ENCODE peak calls at places on chromosomes 11 and 22, in seven cellular contexts. Q is stimulated activated CD8-positive, alpha-beta memory T cell treated with anti-CD3 and anti-CD28 coated beads, Interleukin-15, amount 100 ng/mL, for 4 hours; R is erythroblast; L is mesendoderm; E is stomach; O is coronary artery; V is GM12864. J is an unnamed sample.

GRCh38 chr22:39207141-39208012 is 37.4 kb downstream of the PDGFB start:
- DNase-seq in L (no peak), E (peak), O (peak), R (no peak), Q (no peak), V (no peak), J (no peak)

GRCh38 chr22:21849489-21849888 is 18.0 kb downstream of the MAPK1 start:
- DNase-seq in Q (no peak), L (no peak), E (no peak), R (no peak), V (no peak), O (no peak), J (no peak)

GRCh38 chr22:49396817-49397216 is 430.9 kb downstream of the BRD1 start:
- DNase-seq in V (no peak), Q (no peak), R (no peak), L (peak), E (no peak), O (no peak), J (no peak)

GRCh38 chr11:9803685-9804413 is 140.0 kb downstream of the SWAP70 start:
- DNase-seq in L (peak), Q (no peak), E (no peak), O (no peak), V (no peak), R (no peak), J (no peak)

GRCh38 chr11:118108513-118108912 is 21.8 kb upstream of the SMIM35 start:
- DNase-seq in V (no peak), O (no peak), L (peak), Q (no peak), E (no peak), R (no peak), J (peak)

GRCh38 chr22:34950480-34950879 is 115.5 kb upstream of the ISX start:
- DNase-seq in O (no peak), V (no peak), L (peak), R (no peak), Q (no peak), E (no peak), J (peak)

GRCh38 chr11:68651208-68651984 is 32.9 kb upstream of the GAL start:
- DNase-seq in V (no peak), Q (no peak), R (no peak), E (no peak), L (peak), O (peak), J (peak)

GRCh38 chr22:39290248-39290720 is 29.1 kb downstream of the RPL3 start:
- DNase-seq in V (no peak), O (no peak), L (no peak), R (no peak), E (no peak), Q (no peak), J (no peak)

GRCh38 chr22:47375621-47376321 is 613.3 kb downstream of the TBC1D22A start:
- DNase-seq in E (no peak), O (no peak), R (no peak), L (no peak), V (no peak), Q (no peak), J (no peak)

GRCh38 chr22:46052801-46053562 is 76.0 kb upstream of the WNT7B start:
- DNase-seq in R (no peak), Q (no peak), E (peak), V (no peak), L (no peak), O (peak), J (peak)

GRCh38 chr11:69540118-69541000 is 58.9 kb downstream of the LINC01488 start:
- DNase-seq in Q (no peak), L (peak), E (no peak), R (no peak), O (peak), V (no peak), J (peak)

GRCh38 chr11:134267466-134267865 is 8.7 kb upstream of the GLB1L3 start:
- DNase-seq in R (no peak), V (no peak), L (no peak), E (no peak), O (no peak), Q (no peak), J (no peak)

GRCh38 chr11:61587541-61587941 is 6.7 kb upstream of the SYT7 start:
- DNase-seq in R (no peak), V (no peak), L (peak), Q (peak), E (peak), O (no peak), J (peak)

GRCh38 chr22:49236541-49237075 is 591.1 kb downstream of the BRD1 start:
- DNase-seq in O (peak), V (no peak), E (no peak), Q (no peak), R (no peak), L (no peak), J (peak)

GRCh38 chr11:122645847-122646246 is 9.7 kb upstream of the UBASH3B start:
- DNase-seq in O (no peak), R (no peak), E (no peak), V (no peak), Q (no peak), L (no peak), J (no peak)

GRCh38 chr22:42560781-42561180 is 7.0 kb downstream of the SERHL2 start:
- DNase-seq in R (peak), Q (no peak), V (no peak), E (no peak), L (peak), O (no peak), J (peak)

GRCh38 chr22:45579306-45579705 is 76.6 kb downstream of the FBLN1 start:
- DNase-seq in L (no peak), Q (no peak), R (no peak), O (no peak), E (no peak), V (no peak), J (peak)

GRCh38 chr22:44394246-44395115 is 81.7 kb upstream of the SHISAL1 start:
- DNase-seq in Q (no peak), R (no peak), L (no peak), E (no peak), O (peak), V (no peak), J (peak)

GRCh38 chr22:17232406-17232805 is 13.2 kb upstream of the ADA2 start:
- DNase-seq in L (no peak), O (no peak), Q (no peak), E (no peak), R (no peak), V (no peak), J (no peak)

GRCh38 chr22:41830174-41830573 is 2.7 kb upstream of the SREBF2 start:
- DNase-seq in O (no peak), R (no peak), Q (no peak), E (no peak), L (no peak), V (no peak), J (peak)

GRCh38 chr11:65701686-65702085 is 10.4 kb upstream of the KAT5 start:
- DNase-seq in L (no peak), O (no peak), V (no peak), E (no peak), Q (no peak), R (no peak), J (no peak)

GRCh38 chr11:1502971-1503707 is 16.6 kb upstream of the MOB2 start:
- DNase-seq in Q (no peak), O (no peak), L (no peak), R (no peak), V (no peak), E (peak), J (no peak)

J was measured in H7.